ENCODE peak calls at places on chromosome 21, in seven cellular contexts. One of them, this sample, is unnamed.

GRCh38 chr21:36966066-36966845 is at the start of gene HLCS:
- DNase-seq in amygdala: peak
- DNase-seq in KBM-7: peak
- DNase-seq in GM23248: peak
- DNase-seq in stromal cell of bone marrow: peak
- DNase-seq in GM13977: peak
- DNase-seq in stimulated activated CD8-positive, alpha-beta memory T cell treated with anti-CD3 and anti-CD28 coated beads, Interleukin-15, amount 100 ng/mL, for 1 hour: peak
- DNase-seq in this sample: peak

GRCh38 chr21:36260030-36260787 is 59.8 kb upstream of the MORC3 start:
- DNase-seq in amygdala: peak
- DNase-seq in KBM-7: peak
- DNase-seq in GM13977: peak
- DNase-seq in stimulated activated CD8-positive, alpha-beta memory T cell treated with anti-CD3 and anti-CD28 coated beads, Interleukin-15, amount 100 ng/mL, for 1 hour: peak
- DNase-seq in stromal cell of bone marrow: peak
- DNase-seq in GM23248: peak
- DNase-seq in this sample: peak

GRCh38 chr21:43712268-43712942 is 6.5 kb upstream of the PDXK start:
- DNase-seq in GM13977: no peak
- DNase-seq in GM23248: peak
- DNase-seq in amygdala: no peak
- DNase-seq in KBM-7: no peak
- DNase-seq in stimulated activated CD8-positive, alpha-beta memory T cell treated with anti-CD3 and anti-CD28 coated beads, Interleukin-15, amount 100 ng/mL, for 1 hour: no peak
- DNase-seq in stromal cell of bone marrow: no peak
- DNase-seq in this sample: peak

GRCh38 chr21:35256468-35256988 is 207.4 kb upstream of the RUNX1 start:
- DNase-seq in stimulated activated CD8-positive, alpha-beta memory T cell treated with anti-CD3 and anti-CD28 coated beads, Interleukin-15, amount 100 ng/mL, for 1 hour: no peak
- DNase-seq in GM23248: peak
- DNase-seq in KBM-7: no peak
- DNase-seq in amygdala: peak
- DNase-seq in stromal cell of bone marrow: peak
- DNase-seq in GM13977: no peak
- DNase-seq in this sample: peak

GRCh38 chr21:16308269-16308668 is 578.5 kb downstream of the USP25 start:
- DNase-seq in GM23248: peak
- DNase-seq in stimulated activated CD8-positive, alpha-beta memory T cell treated with anti-CD3 and anti-CD28 coated beads, Interleukin-15, amount 100 ng/mL, for 1 hour: no peak
- DNase-seq in GM13977: no peak
- DNase-seq in KBM-7: no peak
- DNase-seq in stromal cell of bone marrow: no peak
- DNase-seq in amygdala: no peak
- DNase-seq in this sample: peak

GRCh38 chr21:43361493-43362296 is 65.2 kb downstream of the SIK1 start:
- DNase-seq in GM13977: peak
- DNase-seq in GM23248: peak
- DNase-seq in KBM-7: no peak
- DNase-seq in stimulated activated CD8-positive, alpha-beta memory T cell treated with anti-CD3 and anti-CD28 coated beads, Interleukin-15, amount 100 ng/mL, for 1 hour: peak
- DNase-seq in amygdala: no peak
- DNase-seq in stromal cell of bone marrow: no peak
- DNase-seq in this sample: peak

GRCh38 chr21:36929622-36930021 is 36.8 kb downstream of the HLCS start:
- DNase-seq in GM23248: no peak
- DNase-seq in amygdala: peak
- DNase-seq in stimulated activated CD8-positive, alpha-beta memory T cell treated with anti-CD3 and anti-CD28 coated beads, Interleukin-15, amount 100 ng/mL, for 1 hour: no peak
- DNase-seq in KBM-7: no peak
- DNase-seq in GM13977: no peak
- DNase-seq in stromal cell of bone marrow: no peak
- DNase-seq in this sample: peak

GRCh38 chr21:31872452-31873274 is at the start of gene HUNK:
- DNase-seq in GM13977: peak
- DNase-seq in KBM-7: peak
- DNase-seq in stromal cell of bone marrow: no peak
- DNase-seq in amygdala: peak
- DNase-seq in stimulated activated CD8-positive, alpha-beta memory T cell treated with anti-CD3 and anti-CD28 coated beads, Interleukin-15, amount 100 ng/mL, for 1 hour: no peak
- DNase-seq in GM23248: peak
- DNase-seq in this sample: no peak